ENCODE peak calls at places on chromosomes 7 and 10, in four cellular contexts. K is foreskin keratinocyte, M is GM12865, I is brain microvascular endothelial cell. U is an unnamed sample.

GRCh38 chr10:79230563-79231249 is 116.6 kb upstream of the PPIF start:
- DNase-seq in K (no peak), M (no peak), I (no peak), U (no peak)

GRCh38 chr10:71232089-71232998 is 20.0 kb downstream of the UNC5B start:
- DNase-seq in K (no peak), M (no peak), I (no peak), U (no peak)

GRCh38 chr10:117884592-117884991 is 162.1 kb downstream of the RAB11FIP2 start:
- DNase-seq in K (no peak), M (no peak), I (no peak), U (no peak)

GRCh38 chr7:47557317-47557985 is 24.5 kb downstream of the TNS3 start:
- DNase-seq in K (peak; percentile 94), M (no peak), I (peak; percentile 47), U (no peak)

GRCh38 chr7:149209518-149210269 is 14.3 kb downstream of the ZNF282 start:
- DNase-seq in K (peak; percentile 76), M (peak; percentile 79), I (peak; percentile 90), U (peak; percentile 74)

GRCh38 chr7:105057472-105057871 is 43.5 kb downstream of the KMT2E start:
- DNase-seq in K (no peak), M (no peak), I (no peak), U (no peak)

GRCh38 chr7:133545613-133546012 is 292.7 kb downstream of the EXOC4 start:
- DNase-seq in K (peak; percentile 37), M (no peak), I (peak; percentile 45), U (no peak)

GRCh38 chr10:125788156-125789034 is 12.8 kb upstream of the MMP21 start:
- DNase-seq in K (no peak), M (peak; percentile 13), I (no peak), U (no peak)

GRCh38 chr10:28072573-28072972 is 73.7 kb upstream of the ODAD2 start:
- DNase-seq in K (peak; percentile 73), M (no peak), I (no peak), U (no peak)

GRCh38 chr7:151762501-151763245 is 114.2 kb downstream of the PRKAG2 start:
- DNase-seq in K (no peak), M (no peak), I (no peak), U (no peak)

GRCh38 chr7:132776105-132776504 is 199.8 kb upstream of the PLXNA4 start:
- DNase-seq in K (no peak), M (no peak), I (no peak), U (no peak)

GRCh38 chr7:79820387-79820786 is 314.2 kb upstream of the GNAI1 start:
- DNase-seq in K (peak; percentile 17), M (no peak), I (peak; percentile 84), U (no peak)

GRCh38 chr7:2530076-2530967 is 10.7 kb downstream of the LFNG start:
- DNase-seq in K (no peak), M (peak; percentile 64), I (no peak), U (peak; percentile 86)

GRCh38 chr7:149714910-149715471 is 58.4 kb downstream of the ZNF467 start:
- DNase-seq in K (peak; percentile 34), M (no peak), I (no peak), U (no peak)

GRCh38 chr10:21526952-21527633 is 1.6 kb upstream of the SKIDA1 start:
- DNase-seq in K (peak; percentile 58), M (peak; percentile 74), I (peak; percentile 42), U (peak; percentile 70)

GRCh38 chr7:141012696-141013344 is 1.9 kb downstream of the MRPS33 start:
- DNase-seq in K (peak; percentile 42), M (no peak), I (no peak), U (no peak)

GRCh38 chr7:107949443-107949935 is 53.5 kb downstream of the LAMB1 start:
- DNase-seq in K (no peak), M (no peak), I (no peak), U (no peak)

GRCh38 chr7:14685112-14685511 is 217.4 kb downstream of the DGKB start:
- DNase-seq in K (no peak), M (no peak), I (no peak), U (no peak)

GRCh38 chr10:21961847-21962246 is 41.7 kb downstream of the DNAJC1 start:
- DNase-seq in K (no peak), M (no peak), I (no peak), U (no peak)

GRCh38 chr10:30747633-30748032 is 118.1 kb upstream of the LYZL2 start:
- DNase-seq in K (peak; percentile 13), M (peak; percentile 79), I (peak; percentile 38), U (no peak)

GRCh38 chr7:45980181-45980905 is 59.3 kb upstream of the IGFBP3 start:
- DNase-seq in K (peak; percentile 37), M (no peak), I (peak; percentile 76), U (no peak)

GRCh38 chr10:125002423-125003145 is 60.7 kb downstream of the ZRANB1 start:
- DNase-seq in K (no peak), M (no peak), I (no peak), U (peak; percentile 24)

GRCh38 chr10:66836057-66836456 is 89.8 kb upstream of the LRRTM3 start:
- DNase-seq in K (peak; percentile 85), M (no peak), I (peak; percentile 73), U (no peak)

GRCh38 chr10:8088504-8088903 is 34.0 kb downstream of the GATA3 start:
- DNase-seq in K (no peak), M (peak; percentile 43), I (no peak), U (peak; percentile 55)

GRCh38 chr10:5531558-5532230 is 6.9 kb downstream of the CALML3 start:
- DNase-seq in K (no peak), M (no peak), I (no peak), U (no peak)

GRCh38 chr7:98867271-98867701 is 2.5 kb downstream of the TMEM130 start:
- DNase-seq in K (no peak), M (no peak), I (no peak), U (no peak)

GRCh38 chr10:86535057-86535882 is 13.7 kb upstream of the WAPL start:
- DNase-seq in K (no peak), M (peak; percentile 70), I (no peak), U (peak; percentile 50)

GRCh38 chr10:71548494-71548846 is 151.8 kb downstream of the CDH23 start:
- DNase-seq in K (no peak), M (peak; percentile 39), I (peak; percentile 46), U (peak; percentile 51)

GRCh38 chr10:22252286-22252800 is 34.5 kb upstream of the EBLN1 start:
- DNase-seq in K (peak; percentile 29), M (peak; percentile 82), I (no peak), U (no peak)

DNA sequence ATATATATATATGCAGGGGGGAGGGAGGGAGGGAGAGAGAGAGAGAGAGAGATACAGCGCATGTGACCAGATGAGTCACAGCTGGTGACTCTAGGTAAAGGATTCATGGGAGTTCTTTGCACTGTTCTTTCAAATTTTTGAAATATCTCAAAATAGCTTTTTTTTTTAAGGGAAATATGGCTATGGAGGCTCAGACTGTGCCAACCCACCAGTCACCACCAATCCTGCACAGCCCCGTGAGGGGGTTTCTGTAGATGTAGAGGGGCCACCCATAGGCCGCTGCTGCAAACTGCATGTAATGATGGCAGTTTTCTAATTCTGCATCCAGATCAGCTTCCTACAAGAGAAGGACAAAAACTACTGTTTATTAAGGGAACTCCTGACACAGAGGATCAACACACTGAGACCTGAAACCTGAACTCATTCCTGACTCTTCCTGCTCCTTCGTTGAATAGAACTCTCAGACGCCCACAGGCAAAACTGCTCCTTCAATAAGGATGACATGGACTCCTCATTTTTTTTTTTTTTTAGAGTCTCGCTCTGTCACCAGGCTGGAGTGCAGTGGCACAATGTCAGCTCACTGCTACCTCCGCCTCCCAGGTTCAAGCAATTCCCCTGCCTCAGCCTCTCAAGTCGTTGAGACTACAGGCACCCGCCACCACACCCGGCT is 17.3 kb downstream of the DAGLB start:
- DNase-seq in K (peak; percentile 36), M (no peak), I (peak; percentile 47), U (no peak)
- TF ChIP-seq CTCF in K (peak; percentile 8), M (no peak), I (peak; percentile 54), U (peak; percentile 18)

GRCh38 chr7:30173058-30173897 is 38.5 kb downstream of the MTURN start:
- DNase-seq in K (peak; percentile 99), M (no peak), I (peak; percentile 68), U (no peak)
- TF ChIP-seq CTCF in K (peak; percentile 98), M (no peak), I (peak; percentile 30), U (no peak)

GRCh38 chr7:13021566-13021965 is 334.1 kb downstream of the ARL4A start:
- DNase-seq in K (no peak), M (no peak), I (peak; percentile 27), U (no peak)

GRCh38 chr7:13021971-13022370 is 334.5 kb downstream of the ARL4A start:
- DNase-seq in K (no peak), M (no peak), I (no peak), U (no peak)

GRCh38 chr7:13028036-13028730 is 340.8 kb downstream of the ARL4A start:
- DNase-seq in K (no peak), M (no peak), I (no peak), U (no peak)

GRCh38 chr7:13028731-13029099 is 341.3 kb downstream of the ARL4A start:
- DNase-seq in K (no peak), M (no peak), I (no peak), U (no peak)

GRCh38 chr7:13024323-13024722 is 336.9 kb downstream of the ARL4A start:
- DNase-seq in K (no peak), M (no peak), I (no peak), U (no peak)
- TF ChIP-seq CTCF in K (no peak), M (no peak), I (no peak), U (no peak)

DNA sequence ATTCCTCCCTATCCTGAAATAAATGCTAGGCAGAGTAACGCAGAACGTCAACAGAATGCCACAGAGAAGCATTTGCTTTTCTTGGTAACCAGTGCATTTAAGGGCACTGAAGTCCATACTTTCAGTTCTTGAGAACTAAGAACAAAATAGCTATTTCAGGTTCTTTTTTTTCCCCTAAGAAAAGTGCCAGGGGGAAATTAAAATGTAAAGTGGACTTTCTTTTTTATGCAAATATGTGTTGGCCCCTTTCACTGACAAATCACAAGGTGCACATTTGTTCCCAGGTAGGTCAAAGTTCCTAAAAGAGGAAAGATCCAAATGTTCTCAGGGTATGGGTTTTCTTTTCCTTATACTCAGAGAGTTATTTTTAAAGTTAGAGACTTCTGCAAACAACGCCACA is 151.5 kb downstream of the HPSE2 start:
- DNase-seq in K (no peak), M (no peak), I (no peak), U (no peak)
- TF ChIP-seq CTCF in K (no peak), M (no peak), I (no peak), U (no peak)

DNA sequence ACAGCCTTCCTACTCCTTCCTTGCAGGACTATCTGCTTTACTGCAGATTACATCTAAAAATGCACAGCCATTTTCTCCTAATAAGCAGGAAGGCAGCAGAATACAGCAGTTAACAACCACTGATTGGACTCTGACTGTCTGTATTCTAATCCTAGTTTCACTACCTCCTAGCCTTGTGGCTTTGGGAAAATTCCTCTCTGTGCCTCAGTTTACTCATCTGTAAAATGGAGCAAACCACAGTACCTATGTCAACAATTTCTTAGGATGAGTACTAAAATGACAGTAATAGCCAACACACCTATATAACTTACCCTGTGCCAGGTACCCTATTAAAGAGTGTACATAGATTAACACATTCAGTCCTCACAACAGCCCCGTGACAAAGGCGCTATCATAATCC is 89.5 kb downstream of the ELMO1 start:
- DNase-seq in K (no peak), M (no peak), I (no peak), U (no peak)
- TF ChIP-seq CTCF in K (no peak), M (no peak), I (no peak), U (no peak)